ENCODE peak calls at places on chromosomes 6 and 20, in ten cellular contexts. One of them, this sample, is unnamed.

GRCh38 chr6:39211183-39211582 is 18.1 kb downstream of the KCNK5 start:
- DNase-seq in effector memory CD8-positive, alpha-beta T cell: no peak
- DNase-seq in HT1080: no peak
- DNase-seq in HEK293T: no peak
- DNase-seq in colonic mucosa: no peak
- DNase-seq in activated CD4-positive, alpha-beta T cell treated with anti-CD3 and anti-CD28 coated beads, Interleukin-2, amount 50 U/mL, for 1 hour: no peak
- DNase-seq in uterus: no peak
- DNase-seq in effector CD4-positive, alpha-beta T cell: no peak
- DNase-seq in body of pancreas: no peak
- DNase-seq in activated T-helper 1 cell treated with anti-CD3 and anti-CD28 coated beads, Interleukin-12 subunit alpha, Interleukin-12 subunit beta, Interleukin-2, Interleukin-4 antibody, amounts not matched to agents 30 ng/mL and 10 ng/mL and 1 ng/mL, durations not matched to agents 14 hours and 24 hours and 36 hours: no peak
- DNase-seq in this sample: no peak

GRCh38 chr6:32151885-32152311 is at the start of gene PRRT1:
- DNase-seq in effector memory CD8-positive, alpha-beta T cell: no peak
- DNase-seq in HT1080: no peak
- DNase-seq in HEK293T: no peak
- DNase-seq in colonic mucosa: no peak
- DNase-seq in activated CD4-positive, alpha-beta T cell treated with anti-CD3 and anti-CD28 coated beads, Interleukin-2, amount 50 U/mL, for 1 hour: no peak
- DNase-seq in uterus: peak
- DNase-seq in effector CD4-positive, alpha-beta T cell: no peak
- DNase-seq in body of pancreas: no peak
- DNase-seq in activated T-helper 1 cell treated with anti-CD3 and anti-CD28 coated beads, Interleukin-12 subunit alpha, Interleukin-12 subunit beta, Interleukin-2, Interleukin-4 antibody, amounts not matched to agents 30 ng/mL and 10 ng/mL and 1 ng/mL, durations not matched to agents 14 hours and 24 hours and 36 hours: no peak
- DNase-seq in this sample: no peak

GRCh38 chr6:164825386-164825785 is 484.0 kb downstream of the C6orf118 start:
- DNase-seq in effector memory CD8-positive, alpha-beta T cell: no peak
- DNase-seq in HT1080: peak
- DNase-seq in HEK293T: no peak
- DNase-seq in colonic mucosa: no peak
- DNase-seq in activated CD4-positive, alpha-beta T cell treated with anti-CD3 and anti-CD28 coated beads, Interleukin-2, amount 50 U/mL, for 1 hour: no peak
- DNase-seq in uterus: no peak
- DNase-seq in effector CD4-positive, alpha-beta T cell: no peak
- DNase-seq in body of pancreas: no peak
- DNase-seq in activated T-helper 1 cell treated with anti-CD3 and anti-CD28 coated beads, Interleukin-12 subunit alpha, Interleukin-12 subunit beta, Interleukin-2, Interleukin-4 antibody, amounts not matched to agents 30 ng/mL and 10 ng/mL and 1 ng/mL, durations not matched to agents 14 hours and 24 hours and 36 hours: no peak
- DNase-seq in this sample: no peak

GRCh38 chr6:163841733-163842132 is 427.2 kb downstream of the QKI start:
- DNase-seq in effector memory CD8-positive, alpha-beta T cell: no peak
- DNase-seq in HT1080: no peak
- DNase-seq in HEK293T: no peak
- DNase-seq in colonic mucosa: no peak
- DNase-seq in activated CD4-positive, alpha-beta T cell treated with anti-CD3 and anti-CD28 coated beads, Interleukin-2, amount 50 U/mL, for 1 hour: no peak
- DNase-seq in uterus: no peak
- DNase-seq in effector CD4-positive, alpha-beta T cell: no peak
- DNase-seq in body of pancreas: no peak
- DNase-seq in activated T-helper 1 cell treated with anti-CD3 and anti-CD28 coated beads, Interleukin-12 subunit alpha, Interleukin-12 subunit beta, Interleukin-2, Interleukin-4 antibody, amounts not matched to agents 30 ng/mL and 10 ng/mL and 1 ng/mL, durations not matched to agents 14 hours and 24 hours and 36 hours: no peak
- DNase-seq in this sample: no peak

GRCh38 chr6:917939-918338 is 225.0 kb upstream of the EXOC2 start:
- DNase-seq in effector memory CD8-positive, alpha-beta T cell: no peak
- DNase-seq in HT1080: no peak
- DNase-seq in HEK293T: no peak
- DNase-seq in colonic mucosa: no peak
- DNase-seq in activated CD4-positive, alpha-beta T cell treated with anti-CD3 and anti-CD28 coated beads, Interleukin-2, amount 50 U/mL, for 1 hour: no peak
- DNase-seq in uterus: no peak
- DNase-seq in effector CD4-positive, alpha-beta T cell: no peak
- DNase-seq in body of pancreas: no peak
- DNase-seq in activated T-helper 1 cell treated with anti-CD3 and anti-CD28 coated beads, Interleukin-12 subunit alpha, Interleukin-12 subunit beta, Interleukin-2, Interleukin-4 antibody, amounts not matched to agents 30 ng/mL and 10 ng/mL and 1 ng/mL, durations not matched to agents 14 hours and 24 hours and 36 hours: no peak
- DNase-seq in this sample: no peak

GRCh38 chr6:137277971-137278602 is 58.9 kb upstream of the IFNGR1 start:
- DNase-seq in effector memory CD8-positive, alpha-beta T cell: no peak
- DNase-seq in HT1080: peak
- DNase-seq in HEK293T: peak
- DNase-seq in colonic mucosa: no peak
- DNase-seq in activated CD4-positive, alpha-beta T cell treated with anti-CD3 and anti-CD28 coated beads, Interleukin-2, amount 50 U/mL, for 1 hour: no peak
- DNase-seq in uterus: no peak
- DNase-seq in effector CD4-positive, alpha-beta T cell: no peak
- DNase-seq in body of pancreas: no peak
- DNase-seq in activated T-helper 1 cell treated with anti-CD3 and anti-CD28 coated beads, Interleukin-12 subunit alpha, Interleukin-12 subunit beta, Interleukin-2, Interleukin-4 antibody, amounts not matched to agents 30 ng/mL and 10 ng/mL and 1 ng/mL, durations not matched to agents 14 hours and 24 hours and 36 hours: no peak
- DNase-seq in this sample: peak

GRCh38 chr6:52522151-52522626 is 54.7 kb downstream of the TRAM2 start:
- DNase-seq in effector memory CD8-positive, alpha-beta T cell: no peak
- DNase-seq in HT1080: peak
- DNase-seq in HEK293T: no peak
- DNase-seq in colonic mucosa: no peak
- DNase-seq in activated CD4-positive, alpha-beta T cell treated with anti-CD3 and anti-CD28 coated beads, Interleukin-2, amount 50 U/mL, for 1 hour: no peak
- DNase-seq in uterus: peak
- DNase-seq in effector CD4-positive, alpha-beta T cell: no peak
- DNase-seq in body of pancreas: no peak
- DNase-seq in activated T-helper 1 cell treated with anti-CD3 and anti-CD28 coated beads, Interleukin-12 subunit alpha, Interleukin-12 subunit beta, Interleukin-2, Interleukin-4 antibody, amounts not matched to agents 30 ng/mL and 10 ng/mL and 1 ng/mL, durations not matched to agents 14 hours and 24 hours and 36 hours: no peak
- DNase-seq in this sample: no peak

GRCh38 chr6:22526753-22527152 is 42.6 kb upstream of the HDGFL1 start:
- DNase-seq in effector memory CD8-positive, alpha-beta T cell: no peak
- DNase-seq in HT1080: no peak
- DNase-seq in HEK293T: no peak
- DNase-seq in colonic mucosa: no peak
- DNase-seq in activated CD4-positive, alpha-beta T cell treated with anti-CD3 and anti-CD28 coated beads, Interleukin-2, amount 50 U/mL, for 1 hour: no peak
- DNase-seq in uterus: no peak
- DNase-seq in effector CD4-positive, alpha-beta T cell: no peak
- DNase-seq in body of pancreas: no peak
- DNase-seq in activated T-helper 1 cell treated with anti-CD3 and anti-CD28 coated beads, Interleukin-12 subunit alpha, Interleukin-12 subunit beta, Interleukin-2, Interleukin-4 antibody, amounts not matched to agents 30 ng/mL and 10 ng/mL and 1 ng/mL, durations not matched to agents 14 hours and 24 hours and 36 hours: no peak
- DNase-seq in this sample: no peak

GRCh38 chr6:103273048-103273447 is 1586.7 kb downstream of the HACE1 start:
- DNase-seq in effector memory CD8-positive, alpha-beta T cell: no peak
- DNase-seq in HT1080: peak
- DNase-seq in HEK293T: peak
- DNase-seq in colonic mucosa: no peak
- DNase-seq in activated CD4-positive, alpha-beta T cell treated with anti-CD3 and anti-CD28 coated beads, Interleukin-2, amount 50 U/mL, for 1 hour: no peak
- DNase-seq in uterus: no peak
- DNase-seq in effector CD4-positive, alpha-beta T cell: no peak
- DNase-seq in body of pancreas: no peak
- DNase-seq in activated T-helper 1 cell treated with anti-CD3 and anti-CD28 coated beads, Interleukin-12 subunit alpha, Interleukin-12 subunit beta, Interleukin-2, Interleukin-4 antibody, amounts not matched to agents 30 ng/mL and 10 ng/mL and 1 ng/mL, durations not matched to agents 14 hours and 24 hours and 36 hours: no peak
- DNase-seq in this sample: no peak

GRCh38 chr6:43627008-43627825 is 1.8 kb downstream of the GTPBP2 start:
- DNase-seq in effector memory CD8-positive, alpha-beta T cell: no peak
- DNase-seq in HT1080: peak
- DNase-seq in HEK293T: peak
- DNase-seq in colonic mucosa: peak
- DNase-seq in activated CD4-positive, alpha-beta T cell treated with anti-CD3 and anti-CD28 coated beads, Interleukin-2, amount 50 U/mL, for 1 hour: no peak
- DNase-seq in uterus: peak
- DNase-seq in effector CD4-positive, alpha-beta T cell: no peak
- DNase-seq in body of pancreas: peak
- DNase-seq in activated T-helper 1 cell treated with anti-CD3 and anti-CD28 coated beads, Interleukin-12 subunit alpha, Interleukin-12 subunit beta, Interleukin-2, Interleukin-4 antibody, amounts not matched to agents 30 ng/mL and 10 ng/mL and 1 ng/mL, durations not matched to agents 14 hours and 24 hours and 36 hours: no peak
- DNase-seq in this sample: peak

GRCh38 chr6:76565932-76566331 is 493.5 kb upstream of the IMPG1 start:
- DNase-seq in effector memory CD8-positive, alpha-beta T cell: no peak
- DNase-seq in HT1080: no peak
- DNase-seq in HEK293T: no peak
- DNase-seq in colonic mucosa: no peak
- DNase-seq in activated CD4-positive, alpha-beta T cell treated with anti-CD3 and anti-CD28 coated beads, Interleukin-2, amount 50 U/mL, for 1 hour: no peak
- DNase-seq in uterus: no peak
- DNase-seq in effector CD4-positive, alpha-beta T cell: no peak
- DNase-seq in body of pancreas: no peak
- DNase-seq in activated T-helper 1 cell treated with anti-CD3 and anti-CD28 coated beads, Interleukin-12 subunit alpha, Interleukin-12 subunit beta, Interleukin-2, Interleukin-4 antibody, amounts not matched to agents 30 ng/mL and 10 ng/mL and 1 ng/mL, durations not matched to agents 14 hours and 24 hours and 36 hours: no peak
- DNase-seq in this sample: no peak

GRCh38 chr6:168016176-168016620 is 18.7 kb downstream of the KIF25 start:
- DNase-seq in effector memory CD8-positive, alpha-beta T cell: no peak
- DNase-seq in HT1080: no peak
- DNase-seq in HEK293T: no peak
- DNase-seq in colonic mucosa: no peak
- DNase-seq in activated CD4-positive, alpha-beta T cell treated with anti-CD3 and anti-CD28 coated beads, Interleukin-2, amount 50 U/mL, for 1 hour: no peak
- DNase-seq in uterus: no peak
- DNase-seq in effector CD4-positive, alpha-beta T cell: no peak
- DNase-seq in body of pancreas: no peak
- DNase-seq in activated T-helper 1 cell treated with anti-CD3 and anti-CD28 coated beads, Interleukin-12 subunit alpha, Interleukin-12 subunit beta, Interleukin-2, Interleukin-4 antibody, amounts not matched to agents 30 ng/mL and 10 ng/mL and 1 ng/mL, durations not matched to agents 14 hours and 24 hours and 36 hours: no peak
- DNase-seq in this sample: no peak

GRCh38 chr6:149435919-149436586 is 36.0 kb downstream of the SUMO4 start:
- DNase-seq in effector memory CD8-positive, alpha-beta T cell: no peak
- DNase-seq in HT1080: no peak
- DNase-seq in HEK293T: no peak
- DNase-seq in colonic mucosa: no peak
- DNase-seq in activated CD4-positive, alpha-beta T cell treated with anti-CD3 and anti-CD28 coated beads, Interleukin-2, amount 50 U/mL, for 1 hour: no peak
- DNase-seq in uterus: no peak
- DNase-seq in effector CD4-positive, alpha-beta T cell: no peak
- DNase-seq in body of pancreas: no peak
- DNase-seq in activated T-helper 1 cell treated with anti-CD3 and anti-CD28 coated beads, Interleukin-12 subunit alpha, Interleukin-12 subunit beta, Interleukin-2, Interleukin-4 antibody, amounts not matched to agents 30 ng/mL and 10 ng/mL and 1 ng/mL, durations not matched to agents 14 hours and 24 hours and 36 hours: no peak
- DNase-seq in this sample: no peak

GRCh38 chr20:57195023-57195758 is 71.2 kb downstream of the BMP7 start:
- DNase-seq in effector memory CD8-positive, alpha-beta T cell: no peak
- DNase-seq in HT1080: peak
- DNase-seq in HEK293T: no peak
- DNase-seq in colonic mucosa: no peak
- DNase-seq in activated CD4-positive, alpha-beta T cell treated with anti-CD3 and anti-CD28 coated beads, Interleukin-2, amount 50 U/mL, for 1 hour: no peak
- DNase-seq in uterus: no peak
- DNase-seq in effector CD4-positive, alpha-beta T cell: no peak
- DNase-seq in body of pancreas: no peak
- DNase-seq in activated T-helper 1 cell treated with anti-CD3 and anti-CD28 coated beads, Interleukin-12 subunit alpha, Interleukin-12 subunit beta, Interleukin-2, Interleukin-4 antibody, amounts not matched to agents 30 ng/mL and 10 ng/mL and 1 ng/mL, durations not matched to agents 14 hours and 24 hours and 36 hours: no peak
- DNase-seq in this sample: no peak

GRCh38 chr6:41406821-41407787 is 71.7 kb downstream of the NCR2 start:
- DNase-seq in effector memory CD8-positive, alpha-beta T cell: no peak
- DNase-seq in HT1080: no peak
- DNase-seq in HEK293T: no peak
- DNase-seq in colonic mucosa: no peak
- DNase-seq in activated CD4-positive, alpha-beta T cell treated with anti-CD3 and anti-CD28 coated beads, Interleukin-2, amount 50 U/mL, for 1 hour: no peak
- DNase-seq in uterus: no peak
- DNase-seq in effector CD4-positive, alpha-beta T cell: no peak
- DNase-seq in body of pancreas: no peak
- DNase-seq in activated T-helper 1 cell treated with anti-CD3 and anti-CD28 coated beads, Interleukin-12 subunit alpha, Interleukin-12 subunit beta, Interleukin-2, Interleukin-4 antibody, amounts not matched to agents 30 ng/mL and 10 ng/mL and 1 ng/mL, durations not matched to agents 14 hours and 24 hours and 36 hours: no peak
- DNase-seq in this sample: no peak

GRCh38 chr6:90669846-90670245 is 83.0 kb upstream of the MAP3K7 start:
- DNase-seq in effector memory CD8-positive, alpha-beta T cell: no peak
- DNase-seq in HT1080: no peak
- DNase-seq in HEK293T: no peak
- DNase-seq in colonic mucosa: no peak
- DNase-seq in activated CD4-positive, alpha-beta T cell treated with anti-CD3 and anti-CD28 coated beads, Interleukin-2, amount 50 U/mL, for 1 hour: no peak
- DNase-seq in uterus: no peak
- DNase-seq in effector CD4-positive, alpha-beta T cell: no peak
- DNase-seq in body of pancreas: no peak
- DNase-seq in activated T-helper 1 cell treated with anti-CD3 and anti-CD28 coated beads, Interleukin-12 subunit alpha, Interleukin-12 subunit beta, Interleukin-2, Interleukin-4 antibody, amounts not matched to agents 30 ng/mL and 10 ng/mL and 1 ng/mL, durations not matched to agents 14 hours and 24 hours and 36 hours: no peak
- DNase-seq in this sample: no peak

GRCh38 chr6:158544428-158544827 is 15.5 kb upstream of the TMEM181 start:
- DNase-seq in effector memory CD8-positive, alpha-beta T cell: no peak
- DNase-seq in HT1080: no peak
- DNase-seq in HEK293T: no peak
- DNase-seq in colonic mucosa: no peak
- DNase-seq in activated CD4-positive, alpha-beta T cell treated with anti-CD3 and anti-CD28 coated beads, Interleukin-2, amount 50 U/mL, for 1 hour: no peak
- DNase-seq in uterus: no peak
- DNase-seq in effector CD4-positive, alpha-beta T cell: no peak
- DNase-seq in body of pancreas: no peak
- DNase-seq in activated T-helper 1 cell treated with anti-CD3 and anti-CD28 coated beads, Interleukin-12 subunit alpha, Interleukin-12 subunit beta, Interleukin-2, Interleukin-4 antibody, amounts not matched to agents 30 ng/mL and 10 ng/mL and 1 ng/mL, durations not matched to agents 14 hours and 24 hours and 36 hours: no peak
- DNase-seq in this sample: no peak

GRCh38 chr6:105808571-105808970 is 277.6 kb upstream of the PRDM1 start:
- DNase-seq in effector memory CD8-positive, alpha-beta T cell: no peak
- DNase-seq in HT1080: no peak
- DNase-seq in HEK293T: no peak
- DNase-seq in colonic mucosa: no peak
- DNase-seq in activated CD4-positive, alpha-beta T cell treated with anti-CD3 and anti-CD28 coated beads, Interleukin-2, amount 50 U/mL, for 1 hour: no peak
- DNase-seq in uterus: no peak
- DNase-seq in effector CD4-positive, alpha-beta T cell: no peak
- DNase-seq in body of pancreas: no peak
- DNase-seq in activated T-helper 1 cell treated with anti-CD3 and anti-CD28 coated beads, Interleukin-12 subunit alpha, Interleukin-12 subunit beta, Interleukin-2, Interleukin-4 antibody, amounts not matched to agents 30 ng/mL and 10 ng/mL and 1 ng/mL, durations not matched to agents 14 hours and 24 hours and 36 hours: no peak
- DNase-seq in this sample: no peak

GRCh38 chr6:66173587-66173986 is 466.6 kb upstream of the EYS start:
- DNase-seq in effector memory CD8-positive, alpha-beta T cell: no peak
- DNase-seq in HT1080: no peak
- DNase-seq in HEK293T: no peak
- DNase-seq in colonic mucosa: no peak
- DNase-seq in activated CD4-positive, alpha-beta T cell treated with anti-CD3 and anti-CD28 coated beads, Interleukin-2, amount 50 U/mL, for 1 hour: no peak
- DNase-seq in uterus: no peak
- DNase-seq in effector CD4-positive, alpha-beta T cell: no peak
- DNase-seq in body of pancreas: no peak
- DNase-seq in activated T-helper 1 cell treated with anti-CD3 and anti-CD28 coated beads, Interleukin-12 subunit alpha, Interleukin-12 subunit beta, Interleukin-2, Interleukin-4 antibody, amounts not matched to agents 30 ng/mL and 10 ng/mL and 1 ng/mL, durations not matched to agents 14 hours and 24 hours and 36 hours: no peak
- DNase-seq in this sample: no peak

GRCh38 chr6:116217069-116217468 is 36.8 kb downstream of the TSPYL4 start:
- DNase-seq in effector memory CD8-positive, alpha-beta T cell: no peak
- DNase-seq in HT1080: peak
- DNase-seq in HEK293T: peak
- DNase-seq in colonic mucosa: no peak
- DNase-seq in activated CD4-positive, alpha-beta T cell treated with anti-CD3 and anti-CD28 coated beads, Interleukin-2, amount 50 U/mL, for 1 hour: no peak
- DNase-seq in uterus: no peak
- DNase-seq in effector CD4-positive, alpha-beta T cell: no peak
- DNase-seq in body of pancreas: no peak
- DNase-seq in activated T-helper 1 cell treated with anti-CD3 and anti-CD28 coated beads, Interleukin-12 subunit alpha, Interleukin-12 subunit beta, Interleukin-2, Interleukin-4 antibody, amounts not matched to agents 30 ng/mL and 10 ng/mL and 1 ng/mL, durations not matched to agents 14 hours and 24 hours and 36 hours: no peak
- DNase-seq in this sample: peak

GRCh38 chr6:113364781-113365545 is 492.2 kb upstream of the MARCKS start:
- DNase-seq in effector memory CD8-positive, alpha-beta T cell: no peak
- DNase-seq in HT1080: peak
- DNase-seq in HEK293T: no peak
- DNase-seq in colonic mucosa: no peak
- DNase-seq in activated CD4-positive, alpha-beta T cell treated with anti-CD3 and anti-CD28 coated beads, Interleukin-2, amount 50 U/mL, for 1 hour: no peak
- DNase-seq in uterus: no peak
- DNase-seq in effector CD4-positive, alpha-beta T cell: no peak
- DNase-seq in body of pancreas: no peak
- DNase-seq in activated T-helper 1 cell treated with anti-CD3 and anti-CD28 coated beads, Interleukin-12 subunit alpha, Interleukin-12 subunit beta, Interleukin-2, Interleukin-4 antibody, amounts not matched to agents 30 ng/mL and 10 ng/mL and 1 ng/mL, durations not matched to agents 14 hours and 24 hours and 36 hours: no peak
- DNase-seq in this sample: peak

GRCh38 chr6:41443616-41444525 is 102.3 kb upstream of the FOXP4 start:
- DNase-seq in effector memory CD8-positive, alpha-beta T cell: no peak
- DNase-seq in HT1080: no peak
- DNase-seq in HEK293T: no peak
- DNase-seq in colonic mucosa: no peak
- DNase-seq in activated CD4-positive, alpha-beta T cell treated with anti-CD3 and anti-CD28 coated beads, Interleukin-2, amount 50 U/mL, for 1 hour: no peak
- DNase-seq in uterus: peak
- DNase-seq in effector CD4-positive, alpha-beta T cell: no peak
- DNase-seq in body of pancreas: no peak
- DNase-seq in activated T-helper 1 cell treated with anti-CD3 and anti-CD28 coated beads, Interleukin-12 subunit alpha, Interleukin-12 subunit beta, Interleukin-2, Interleukin-4 antibody, amounts not matched to agents 30 ng/mL and 10 ng/mL and 1 ng/mL, durations not matched to agents 14 hours and 24 hours and 36 hours: no peak
- DNase-seq in this sample: no peak

GRCh38 chr20:61115627-61116026 is 136.4 kb upstream of the CDH4 start:
- DNase-seq in effector memory CD8-positive, alpha-beta T cell: no peak
- DNase-seq in HT1080: no peak
- DNase-seq in HEK293T: no peak
- DNase-seq in colonic mucosa: no peak
- DNase-seq in activated CD4-positive, alpha-beta T cell treated with anti-CD3 and anti-CD28 coated beads, Interleukin-2, amount 50 U/mL, for 1 hour: no peak
- DNase-seq in uterus: no peak
- DNase-seq in effector CD4-positive, alpha-beta T cell: no peak
- DNase-seq in body of pancreas: no peak
- DNase-seq in activated T-helper 1 cell treated with anti-CD3 and anti-CD28 coated beads, Interleukin-12 subunit alpha, Interleukin-12 subunit beta, Interleukin-2, Interleukin-4 antibody, amounts not matched to agents 30 ng/mL and 10 ng/mL and 1 ng/mL, durations not matched to agents 14 hours and 24 hours and 36 hours: no peak
- DNase-seq in this sample: no peak

GRCh38 chr20:64256282-64256947 is 867 bp downstream of the PCMTD2 start:
- DNase-seq in effector memory CD8-positive, alpha-beta T cell: no peak
- DNase-seq in HT1080: no peak
- DNase-seq in HEK293T: no peak
- DNase-seq in colonic mucosa: no peak
- DNase-seq in activated CD4-positive, alpha-beta T cell treated with anti-CD3 and anti-CD28 coated beads, Interleukin-2, amount 50 U/mL, for 1 hour: no peak
- DNase-seq in uterus: no peak
- DNase-seq in effector CD4-positive, alpha-beta T cell: no peak
- DNase-seq in body of pancreas: no peak
- DNase-seq in activated T-helper 1 cell treated with anti-CD3 and anti-CD28 coated beads, Interleukin-12 subunit alpha, Interleukin-12 subunit beta, Interleukin-2, Interleukin-4 antibody, amounts not matched to agents 30 ng/mL and 10 ng/mL and 1 ng/mL, durations not matched to agents 14 hours and 24 hours and 36 hours: no peak
- DNase-seq in this sample: no peak